ENCODE peak calls at places on chromosome 18, in nine cellular contexts. V is tibial nerve, F is fibroblast of lung, B is esophagus squamous epithelium, S is ovary, C is lung, N is astrocyte, D is PC-3, M is left ventricle myocardium inferior. I is an unnamed sample.

GRCh38 chr18:8643479-8643878 is 34.2 kb downstream of the RAB12 start:
- DNase-seq in V (no peak), F (no peak), B (no peak), S (no peak), C (no peak), N (no peak), D (no peak), M (no peak), I (no peak)

GRCh38 chr18:6850396-6850795 is 120.9 kb downstream of the ARHGAP28 start:
- DNase-seq in V (no peak), F (no peak), B (no peak), S (no peak), C (no peak), N (no peak), D (no peak), M (no peak), I (no peak)

GRCh38 chr18:3452750-3453539 is 3.0 kb downstream of the TGIF1 start:
- DNase-seq in V (no peak), F (no peak), B (no peak), S (no peak), C (no peak), N (peak; percentile 25), D (no peak), M (no peak), I (no peak)

GRCh38 chr18:57352761-57353136 is 392 bp downstream of the ST8SIA3 start:
- DNase-seq in V (no peak), F (no peak), B (no peak), S (no peak), C (no peak), N (no peak), D (no peak), M (no peak), I (no peak)

GRCh38 chr18:11066038-11066437 is 83.3 kb downstream of the PIEZO2 start:
- DNase-seq in V (no peak), F (no peak), B (no peak), S (no peak), C (no peak), N (no peak), D (no peak), M (no peak), I (no peak)

GRCh38 chr18:49111191-49111988 is 160.6 kb upstream of the SMAD7 start:
- DNase-seq in V (no peak), F (peak; percentile 76), B (no peak), S (no peak), C (no peak), N (peak; percentile 74), D (no peak), M (no peak), I (no peak)

GRCh38 chr18:48364146-48364545 is 45.0 kb downstream of the ZBTB7C start:
- DNase-seq in V (no peak), F (no peak), B (no peak), S (no peak), C (no peak), N (no peak), D (no peak), M (no peak), I (no peak)

GRCh38 chr18:42798606-42799005 is 316.9 kb downstream of the RIT2 start:
- DNase-seq in V (no peak), F (no peak), B (no peak), S (no peak), C (no peak), N (no peak), D (no peak), M (no peak), I (no peak)

GRCh38 chr18:6600667-6601066 is 128.8 kb upstream of the ARHGAP28 start:
- DNase-seq in V (no peak), F (no peak), B (no peak), S (no peak), C (no peak), N (no peak), D (no peak), M (no peak), I (no peak)

GRCh38 chr18:47582055-47582454 is 330.6 kb upstream of the SKOR2 start:
- DNase-seq in V (no peak), F (no peak), B (no peak), S (no peak), C (no peak), N (no peak), D (no peak), M (no peak), I (no peak)

GRCh38 chr18:59787998-59788875 is 91.0 kb upstream of the CCBE1 start:
- DNase-seq in V (no peak), F (peak; percentile 88), B (no peak), S (no peak), C (no peak), N (peak; percentile 81), D (peak; percentile 70), M (no peak), I (no peak)
- H3K4me3 ChIP-seq in V (no peak overlapping the region), F (peak overlapping the region; percentile 21), B (no peak overlapping the region), S (no peak overlapping the region), C (no peak overlapping the region), N (peak overlapping the region; percentile 14), D (no peak overlapping the region), M (no peak overlapping the region), I (no peak overlapping the region)

GRCh38 chr18:32577561-32577960 is 106.9 kb upstream of the GAREM1 start:
- DNase-seq in V (no peak), F (no peak), B (no peak), S (no peak), C (no peak), N (no peak), D (no peak), M (no peak), I (no peak)

DNA sequence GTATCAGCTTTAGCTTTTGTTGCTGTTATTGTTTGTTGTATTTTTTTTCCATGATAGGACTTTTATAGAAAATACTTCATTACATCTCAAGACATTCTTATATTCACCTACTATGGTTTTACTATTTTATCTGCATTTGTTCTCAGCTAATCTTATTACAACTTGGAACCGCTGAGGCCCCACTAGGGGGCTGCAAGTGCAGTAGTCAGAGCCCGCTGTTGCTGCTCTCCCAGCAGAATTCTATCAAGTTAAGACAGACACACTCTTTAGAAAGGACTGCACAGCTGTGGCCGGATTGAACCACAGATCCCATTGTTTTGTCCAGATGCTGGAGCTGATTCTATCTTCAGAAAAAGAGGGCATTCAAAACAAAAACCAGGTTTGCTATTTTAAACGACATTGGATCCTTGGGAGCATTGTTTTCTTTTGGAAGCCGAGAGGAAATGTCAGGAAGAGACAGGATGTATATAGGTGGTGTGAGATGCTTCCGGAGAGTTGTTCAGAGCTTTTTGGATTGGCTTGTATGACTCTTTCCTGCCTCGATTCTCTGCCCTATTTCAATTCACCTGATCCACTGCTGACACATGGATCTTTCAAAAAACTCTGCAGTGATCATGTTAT is 105.7 kb upstream of the GAREM1 start:
- DNase-seq in V (no peak), F (peak; percentile 20), B (no peak), S (no peak), C (no peak), N (peak; percentile 10), D (peak; percentile 13), M (no peak), I (no peak)
- TF ChIP-seq CTCF in V (no peak), F (peak; percentile 40), B (no peak), S (no peak), C (no peak), N (peak; percentile 39), D (peak; percentile 37), M (peak; percentile 37), I (no peak)

GRCh38 chr18:58977801-58978200 is 113.1 kb downstream of the ZNF532 start:
- DNase-seq in V (no peak), F (peak; percentile 76), B (no peak), S (no peak), C (no peak), N (peak; percentile 76), D (no peak), M (no peak), I (no peak)

GRCh38 chr18:58978916-58979315 is 114.2 kb downstream of the ZNF532 start:
- DNase-seq in V (no peak), F (no peak), B (no peak), S (no peak), C (no peak), N (no peak), D (no peak), M (no peak), I (no peak)

GRCh38 chr18:58979615-58980014 is 114.9 kb downstream of the ZNF532 start:
- DNase-seq in V (no peak), F (no peak), B (no peak), S (no peak), C (no peak), N (no peak), D (no peak), M (no peak), I (no peak)

GRCh38 chr18:58975296-58975695 is 110.6 kb downstream of the ZNF532 start:
- DNase-seq in V (no peak), F (no peak), B (no peak), S (no peak), C (no peak), N (no peak), D (no peak), M (no peak), I (no peak)

DNA sequence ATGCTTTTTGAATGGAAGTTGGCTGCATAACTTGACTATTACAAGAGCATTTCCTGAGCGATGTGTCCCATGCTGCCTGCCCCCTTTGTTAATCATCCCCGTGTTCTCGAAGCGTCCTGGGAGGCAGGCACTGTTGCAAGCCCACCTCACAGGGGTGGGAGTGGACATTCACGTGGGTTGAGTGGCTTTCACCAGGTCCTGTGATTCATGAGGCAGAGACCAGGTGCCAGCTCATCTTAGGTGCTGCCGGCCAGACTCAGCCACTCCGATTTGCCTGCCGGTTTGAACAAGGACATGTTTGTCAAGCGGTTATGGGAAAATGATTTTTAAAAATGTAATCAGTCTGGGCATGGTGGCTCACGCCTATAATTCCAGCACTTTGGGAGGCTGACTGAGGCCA is 112.5 kb downstream of the ZNF532 start:
- DNase-seq in V (no peak), F (peak; percentile 57), B (no peak), S (no peak), C (no peak), N (peak; percentile 50), D (no peak), M (no peak), I (peak; percentile 43)
- H3K4me1 ChIP-seq in V (peaks cover 14% of the 10 kb centered on the region), F (no peaks in the 10 kb centered on the region), B (no peaks in the 10 kb centered on the region), S (peaks cover 2% of the 10 kb centered on the region), C (peaks cover 2% of the 10 kb centered on the region), N (peaks cover 5% of the 10 kb centered on the region), D (no peaks in the 10 kb centered on the region), M (peaks cover 32% of the 10 kb centered on the region), I (peaks cover 21% of the 10 kb centered on the region)

GRCh38 chr18:22197668-22198067 is 28.3 kb downstream of the GATA6 start:
- DNase-seq in V (no peak), F (peak; percentile 56), B (no peak), S (no peak), C (no peak), N (peak; percentile 42), D (no peak), M (no peak), I (no peak)

GRCh38 chr18:22199005-22199404 is 29.6 kb downstream of the GATA6 start:
- DNase-seq in V (no peak), F (no peak), B (no peak), S (no peak), C (no peak), N (no peak), D (no peak), M (no peak), I (no peak)

GRCh38 chr18:22203035-22203434 is 33.6 kb downstream of the GATA6 start:
- DNase-seq in V (no peak), F (no peak), B (no peak), S (no peak), C (no peak), N (no peak), D (no peak), M (no peak), I (no peak)

GRCh38 chr18:22198163-22198562 is 28.8 kb downstream of the GATA6 start:
- DNase-seq in V (no peak), F (no peak), B (no peak), S (no peak), C (no peak), N (no peak), D (no peak), M (no peak), I (no peak)

GRCh38 chr18:22200611-22201225 is 31.3 kb downstream of the GATA6 start:
- DNase-seq in V (no peak), F (no peak), B (no peak), S (no peak), C (no peak), N (no peak), D (no peak), M (no peak), I (no peak)
- H3K4me3 ChIP-seq in V (no peak overlapping the region), F (no peak overlapping the region), B (no peak overlapping the region), S (no peak overlapping the region), C (no peak overlapping the region), N (no peak overlapping the region), D (no peak overlapping the region), M (peak overlapping the region; percentile 37), I (no peak overlapping the region)